ENCODE peak calls at places on chromosomes 2 and 18, in seven cellular contexts. F is stimulated activated CD4-positive, alpha-beta T cell treated with anti-CD3 and anti-CD28 coated beads, TNF-alpha, amount 100 ng/mL, for 48 hours; W is substantia nigra; R is ACHN; A is GM04503; J is NCI-H2171; C is activated naive CD4-positive, alpha-beta T cell treated with anti-CD3 and anti-CD28 coated beads, Interleukin-2, amount 10 ng/mL, durations not matched to agents 7 days and 5 days. K is an unnamed sample.

GRCh38 chr2:8058652-8059051 is 623.2 kb upstream of the ID2 start:
- DNase-seq in C (no peak), J (no peak), A (no peak), R (no peak), W (no peak), F (no peak), K (no peak)

GRCh38 chr18:68220458-68220857 is 494.4 kb downstream of the TMX3 start:
- DNase-seq in J (no peak), A (no peak), C (no peak), W (no peak), R (no peak), F (no peak), K (no peak)

GRCh38 chr2:95376311-95377215 is 25.9 kb upstream of the FAHD2A start:
- DNase-seq in J (no peak), R (no peak), W (no peak), C (peak), A (no peak), F (no peak), K (no peak)

GRCh38 chr2:174705321-174705720 is 59.0 kb downstream of the CHRNA1 start:
- DNase-seq in W (no peak), R (no peak), A (no peak), J (no peak), C (no peak), F (no peak), K (no peak)

GRCh38 chr2:21413082-21413481 is 289.3 kb downstream of the TDRD15 start:
- DNase-seq in C (no peak), W (no peak), R (no peak), A (no peak), J (no peak), F (no peak), K (no peak)

GRCh38 chr18:48943736-48944527 is 6.8 kb downstream of the SMAD7 start:
- DNase-seq in J (no peak), C (peak), R (no peak), A (no peak), W (no peak), F (no peak), K (no peak)

GRCh38 chr2:70084973-70085710 is 2.1 kb upstream of the PCBP1 start:
- DNase-seq in A (no peak), C (peak), R (no peak), J (peak), W (no peak), F (peak), K (no peak)

GRCh38 chr18:10537765-10538164 is 11.9 kb downstream of the NAPG start:
- DNase-seq in J (no peak), R (no peak), F (no peak), A (no peak), C (no peak), W (no peak), K (no peak)

GRCh38 chr18:1147616-1148184 is 243.0 kb downstream of the ADCYAP1 start:
- DNase-seq in F (no peak), W (no peak), R (no peak), A (no peak), C (no peak), J (no peak), K (no peak)